ENCODE peak calls at places on chromosomes 6 and 20, in four cellular contexts. C is KBM-7; B is stimulated activated CD8-positive, alpha-beta memory T cell treated with anti-CD3 and anti-CD28 coated beads, Interleukin-15, amount 100 ng/mL, for 48 hours; D is fibroblast of lung. U is an unnamed sample.

GRCh38 chr6:30883743-30884520 is at the start of gene DDR1:
- DNase-seq in C (no peak), B (no peak), D (peak), U (peak)

GRCh38 chr6:56507517-56507916 is 135.2 kb downstream of the DST start:
- DNase-seq in C (no peak), B (no peak), D (no peak), U (no peak)

GRCh38 chr6:73585566-73586415 is 65.0 kb upstream of the EEF1A1 start:
- DNase-seq in C (peak), B (no peak), D (peak), U (peak)

GRCh38 chr6:42692151-42692911 is 30.1 kb downstream of the PRPH2 start:
- DNase-seq in C (no peak), B (no peak), D (peak), U (no peak)

GRCh38 chr6:20180935-20181334 is 31.3 kb downstream of the MBOAT1 start:
- DNase-seq in C (no peak), B (no peak), D (peak), U (no peak)

GRCh38 chr20:46253391-46253790 is 54.9 kb downstream of the CDH22 start:
- DNase-seq in C (no peak), B (no peak), D (no peak), U (no peak)

GRCh38 chr6:166456360-166457156 is 73.8 kb upstream of the MPC1 start:
- DNase-seq in C (peak), B (no peak), D (peak), U (peak)

GRCh38 chr20:63979549-63980316 is at the start of gene SAMD10:
- DNase-seq in C (peak), B (peak), D (peak), U (peak)

GRCh38 chr6:32622545-32623401 is 14.4 kb upstream of the HLA-DQA1 start:
- DNase-seq in C (peak), B (peak), D (peak), U (peak)

GRCh38 chr20:49571553-49571835 is 3.6 kb upstream of the PTGIS start:
- DNase-seq in C (no peak), B (no peak), D (no peak), U (no peak)

GRCh38 chr20:36917943-36918342 is 33.6 kb downstream of the SAMHD1 start:
- DNase-seq in C (no peak), B (no peak), D (no peak), U (no peak)

GRCh38 chr6:141726158-141726557 is 406.6 kb upstream of the GJE1 start:
- DNase-seq in C (no peak), B (no peak), D (peak), U (no peak)

GRCh38 chr6:84078335-84078734 is 44.8 kb downstream of the MRAP2 start:
- DNase-seq in C (no peak), B (no peak), D (no peak), U (no peak)

GRCh38 chr6:73152998-73153757 is 72.1 kb downstream of the KHDC1L start:
- DNase-seq in C (no peak), B (no peak), D (peak), U (no peak)

GRCh38 chr6:100479180-100480035 is 14.7 kb upstream of the SIM1 start:
- DNase-seq in C (peak), B (no peak), D (no peak), U (peak)

GRCh38 chr6:99092009-99092408 is 144.3 kb upstream of the FBXL4 start:
- DNase-seq in C (no peak), B (peak), D (no peak), U (no peak)

GRCh38 chr6:125746731-125747588 is 2.5 kb upstream of the HEY2 start:
- DNase-seq in C (peak), B (peak), D (peak), U (peak)

GRCh38 chr6:101018157-101018556 is 137.0 kb upstream of the ASCC3 start:
- DNase-seq in C (no peak), B (no peak), D (no peak), U (no peak)

GRCh38 chr6:87139236-87139635 is 16.1 kb upstream of the ZNF292 start:
- DNase-seq in C (peak), B (no peak), D (peak), U (peak)

GRCh38 chr6:10505529-10505928 is 15.6 kb upstream of the GCNT2 start:
- DNase-seq in C (no peak), B (no peak), D (no peak), U (no peak)

GRCh38 chr6:76774750-76775396 is 688.4 kb downstream of the HTR1B start:
- DNase-seq in C (no peak), B (no peak), D (peak), U (no peak)

GRCh38 chr6:35484921-35485392 is 11.9 kb downstream of the TEAD3 start:
- DNase-seq in C (no peak), B (no peak), D (peak), U (no peak)

GRCh38 chr20:49811825-49812462 is 684 bp upstream of the SLC9A8 start:
- DNase-seq in C (no peak), B (no peak), D (peak), U (no peak)

U was measured in Karpas-422.